ENCODE peak calls at places on chromosome 9, in seven cellular contexts. D is IMR-90, H is trophoblast cell, B is mesendoderm, E is neuronal stem cell, W is mesenchymal stem cell, S is H1. Y is an unnamed sample.

GRCh38 chr9:133199648-133200321 is 9.3 kb downstream of the OBP2B start:
- DNase-seq in W (no peak), B (peak), S (no peak), E (no peak), H (no peak), D (no peak), Y (peak)

GRCh38 chr9:126009047-126009446 is 261.9 kb downstream of the PBX3 start:
- DNase-seq in S (no peak), E (no peak), H (no peak), W (no peak), D (no peak), B (peak), Y (no peak)

GRCh38 chr9:130120207-130120587 is 52.0 kb upstream of the NCS1 start:
- DNase-seq in H (no peak), S (no peak), E (no peak), D (no peak), W (no peak), B (no peak), Y (no peak)

GRCh38 chr9:72362118-72362531 is 2.9 kb downstream of the ZFAND5 start:
- DNase-seq in W (peak), B (no peak), H (no peak), S (no peak), E (no peak), D (peak), Y (no peak)

GRCh38 chr9:20551236-20551635 is 71.1 kb downstream of the MLLT3 start:
- DNase-seq in E (no peak), D (peak), W (no peak), B (peak), S (no peak), H (no peak), Y (no peak)

GRCh38 chr9:37952731-37953130 is 48.8 kb upstream of the SLC25A51 start:
- DNase-seq in D (peak), S (no peak), E (no peak), B (no peak), H (no peak), W (peak), Y (no peak)

GRCh38 chr9:33498387-33498786 is 24.7 kb upstream of the NOL6 start:
- DNase-seq in B (no peak), H (no peak), D (peak), S (no peak), W (peak), E (no peak), Y (no peak)

GRCh38 chr9:91516781-91517180 is 93.1 kb upstream of the NFIL3 start:
- DNase-seq in D (no peak), B (no peak), S (no peak), W (no peak), E (no peak), H (no peak), Y (no peak)

GRCh38 chr9:95025213-95026170 is 292.0 kb downstream of the FANCC start:
- DNase-seq in D (peak), E (no peak), S (no peak), W (peak), B (peak), H (no peak), Y (no peak)

GRCh38 chr9:13437898-13438297 is 158.4 kb upstream of the MPDZ start:
- DNase-seq in H (no peak), D (no peak), W (no peak), S (no peak), B (no peak), E (no peak), Y (no peak)

GRCh38 chr9:77945798-77946197 is 85.8 kb downstream of the GNAQ start:
- DNase-seq in H (peak), B (no peak), W (peak), E (no peak), S (no peak), D (peak), Y (no peak)

GRCh38 chr9:116494815-116495634 is 192.1 kb upstream of the TRIM32 start:
- DNase-seq in B (peak), W (no peak), H (peak), D (no peak), E (no peak), S (no peak), Y (peak)

GRCh38 chr9:100277166-100277979 is 75.4 kb downstream of the TEX10 start:
- DNase-seq in D (peak), B (no peak), H (peak), E (no peak), W (peak), S (no peak), Y (no peak)

GRCh38 chr9:2662496-2662895 is 40.9 kb downstream of the VLDLR start:
- DNase-seq in S (no peak), D (no peak), B (peak), E (peak), W (no peak), H (no peak), Y (peak)

GRCh38 chr9:24939099-24939850 is 393.6 kb upstream of the IZUMO3 start:
- DNase-seq in H (peak), D (no peak), E (no peak), S (no peak), W (no peak), B (peak), Y (no peak)

GRCh38 chr9:20363233-20363632 is 259.1 kb downstream of the MLLT3 start:
- DNase-seq in D (no peak), B (peak), E (no peak), H (no peak), W (no peak), S (no peak), Y (no peak)

GRCh38 chr9:25964239-25964638 is 286.0 kb upstream of the TUSC1 start:
- DNase-seq in D (peak), B (peak), H (no peak), W (peak), E (peak), S (peak), Y (peak)

GRCh38 chr9:106864533-106865143 is 1.7 kb downstream of the ZNF462 start:
- DNase-seq in W (peak), H (peak), D (peak), E (no peak), B (no peak), S (no peak), Y (no peak)

GRCh38 chr9:122988141-122988540 is 45.3 kb upstream of the GPR21 start:
- DNase-seq in E (no peak), B (no peak), H (peak), W (no peak), S (no peak), D (no peak), Y (no peak)

GRCh38 chr9:108832179-108832500 is 23.6 kb downstream of the ACTL7B start:
- DNase-seq in H (no peak), B (no peak), E (no peak), D (no peak), S (no peak), W (no peak), Y (no peak)

GRCh38 chr9:36486454-36486932 is 86.2 kb upstream of the MELK start:
- DNase-seq in H (no peak), B (no peak), E (peak), S (no peak), W (peak), D (peak), Y (no peak)

GRCh38 chr9:130852801-130853200 is 17.7 kb downstream of the ABL1 start:
- DNase-seq in B (no peak), S (no peak), E (no peak), D (no peak), H (no peak), W (no peak), Y (no peak)

DNA sequence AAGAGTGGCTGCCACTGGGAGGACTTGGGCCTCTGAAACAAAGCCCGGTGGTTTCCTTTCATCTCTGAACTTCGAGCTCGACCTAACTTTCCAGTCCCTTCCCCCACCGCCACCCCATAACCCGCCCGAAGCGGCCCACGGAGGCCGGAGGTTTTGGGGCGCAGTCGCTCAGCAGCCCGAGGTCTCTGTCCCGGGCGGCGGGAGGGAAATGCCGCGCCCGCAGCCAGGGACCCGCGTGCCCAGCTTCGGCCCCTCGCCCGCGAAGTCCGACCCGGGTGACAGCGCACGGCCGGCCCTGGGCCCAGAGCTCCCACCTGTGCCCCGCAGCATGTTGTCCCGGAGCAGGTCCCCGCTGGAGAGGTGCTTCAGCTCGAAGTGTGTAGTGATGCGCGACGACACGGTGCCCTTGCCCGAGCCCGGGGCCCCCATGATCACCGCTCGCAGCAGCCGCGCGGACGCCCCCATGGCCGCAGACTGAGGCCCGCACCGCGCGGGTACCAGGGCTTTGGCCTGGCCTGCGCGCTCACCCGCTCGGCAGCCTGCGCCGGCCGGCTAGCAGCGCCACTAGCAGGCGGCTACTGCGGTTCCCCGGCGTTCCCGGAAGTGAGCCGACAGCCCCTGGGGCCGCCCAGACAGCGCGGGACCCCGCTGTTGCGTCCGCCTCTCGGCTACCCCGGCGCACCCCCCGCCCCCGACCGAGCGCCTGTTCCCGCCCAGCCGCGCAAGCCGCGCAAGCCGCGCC is at the start of gene AK3:
- DNase-seq in B (peak), H (peak), E (peak), S (peak), D (peak), W (peak), Y (peak)
- H3K23ac ChIP-seq in B (no peak), H (no peak), E (peak), S (no peak), D (peak), W (peak), Y (no peak)

GRCh38 chr9:136585531-136586120 is 39.8 kb upstream of the NOTCH1 start:
- DNase-seq in D (no peak), H (no peak), W (no peak), E (no peak), B (no peak), S (no peak), Y (no peak)

GRCh38 chr9:136587145-136587943 is 41.5 kb upstream of the NOTCH1 start:
- DNase-seq in D (peak), W (peak), H (no peak), S (no peak), B (peak), E (no peak), Y (peak)

GRCh38 chr9:136582977-136583735 is 37.3 kb upstream of the NOTCH1 start:
- DNase-seq in H (no peak), W (no peak), E (no peak), D (no peak), S (no peak), B (no peak), Y (no peak)

GRCh38 chr9:136586391-136586790 is 40.5 kb upstream of the NOTCH1 start:
- DNase-seq in S (no peak), H (no peak), B (no peak), E (no peak), D (no peak), W (no peak), Y (no peak)

GRCh38 chr9:136584401-136585328 is 38.8 kb upstream of the NOTCH1 start:
- DNase-seq in D (no peak), S (no peak), W (no peak), E (no peak), H (no peak), B (no peak), Y (no peak)
- H3K23ac ChIP-seq in D (no peak), S (no peak), W (no peak), E (no peak), H (no peak), B (no peak), Y (no peak)

DNA sequence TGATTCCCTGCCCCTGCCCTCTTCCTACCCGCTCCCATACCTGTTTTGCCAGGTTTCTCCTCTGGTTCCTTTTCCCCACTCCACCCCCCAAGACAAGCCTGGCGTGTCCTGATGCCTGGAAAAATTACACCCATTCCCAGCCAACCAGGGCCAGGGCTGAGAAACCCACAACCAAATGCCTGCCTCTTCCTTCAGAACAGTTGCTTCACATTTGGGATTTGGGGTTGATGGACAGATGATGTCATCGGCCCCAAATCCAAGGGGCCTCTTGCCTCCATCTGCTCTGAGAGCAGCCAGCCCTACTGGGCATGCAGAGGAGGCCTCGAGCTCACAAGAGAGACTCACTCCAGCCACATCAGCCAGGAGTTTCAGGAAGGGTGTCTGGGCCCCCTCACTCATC is 8.8 kb upstream of the NEK6 start:
- DNase-seq in S (no peak), H (no peak), E (no peak), B (no peak), D (no peak), W (no peak), Y (no peak)
- H3K23ac ChIP-seq in S (no peak), H (no peak), E (no peak), B (no peak), D (no peak), W (no peak), Y (no peak)

DNA sequence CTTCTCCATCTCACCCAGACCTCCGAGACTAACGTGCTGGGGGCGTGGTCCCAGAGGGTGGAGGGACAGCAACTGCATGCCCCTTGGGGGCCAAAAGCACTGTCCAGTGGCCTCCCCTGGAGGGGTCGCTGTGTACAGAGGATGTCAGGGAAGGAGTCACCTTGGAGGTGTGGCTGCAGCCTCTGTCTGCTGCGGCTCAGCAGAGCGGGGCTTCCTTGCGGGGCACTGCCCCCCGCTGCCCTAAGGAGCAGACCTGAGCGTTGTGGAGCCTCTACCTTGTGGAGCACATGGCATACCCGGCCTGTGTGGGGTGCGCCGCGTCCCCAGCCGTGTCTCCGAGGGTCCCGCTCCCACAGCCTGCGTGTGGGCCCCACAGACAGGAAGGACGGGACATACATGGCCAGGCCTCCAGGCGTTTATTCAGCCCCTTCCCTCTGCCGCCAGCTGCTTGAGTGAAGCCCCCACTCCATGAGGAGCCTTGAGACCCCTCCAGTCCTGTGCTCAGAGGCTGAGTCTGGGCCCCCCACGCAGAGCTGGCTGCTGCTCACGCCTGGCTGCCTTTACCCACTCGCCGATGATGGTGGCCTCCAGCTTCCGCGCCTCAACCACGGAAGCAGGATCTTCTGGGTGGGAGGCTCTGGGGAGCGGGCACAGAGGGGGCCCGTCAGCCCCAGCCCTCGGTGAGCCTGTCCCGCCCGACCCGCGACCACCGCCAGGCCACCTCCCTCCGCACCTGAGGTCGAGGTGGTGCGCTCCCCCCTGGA is 4.2 kb downstream of the DPP7 start:
- DNase-seq in S (no peak), E (no peak), B (no peak), H (no peak), D (no peak), W (no peak), Y (no peak)
- H3K23ac ChIP-seq in S (no peak), E (peak), B (no peak), H (no peak), D (no peak), W (no peak), Y (no peak)

DNA sequence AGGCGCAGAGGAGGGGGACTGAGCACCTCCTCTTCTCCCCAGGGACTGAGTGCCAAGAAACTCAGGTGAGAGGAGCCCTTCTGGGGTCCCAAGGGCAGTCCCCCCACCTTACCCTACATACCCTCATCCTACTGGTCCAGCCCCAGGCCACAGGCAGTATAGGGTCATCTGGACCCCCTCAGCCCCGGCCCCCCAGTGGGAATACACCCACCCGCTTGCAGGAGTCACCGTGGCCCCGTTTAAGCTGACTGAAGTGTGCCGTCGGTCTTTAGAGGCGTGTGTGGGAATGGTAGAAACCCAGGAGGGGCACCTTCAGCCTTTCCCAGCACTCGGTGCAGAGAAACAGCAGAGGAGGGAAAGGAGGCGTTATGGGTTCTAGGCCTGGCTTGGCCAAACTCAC is 30.8 kb downstream of the COL15A1 start:
- DNase-seq in W (no peak), D (no peak), H (no peak), E (no peak), B (no peak), S (no peak), Y (no peak)
- H3K23ac ChIP-seq in W (peak), D (no peak), H (no peak), E (no peak), B (no peak), S (no peak), Y (no peak)

GRCh38 chr9:16102154-16102553 is 549.3 kb downstream of the CCDC171 start:
- DNase-seq in D (no peak), H (no peak), B (no peak), W (no peak), E (no peak), S (no peak), Y (no peak)
- H3K23ac ChIP-seq in D (peak), H (no peak), B (no peak), W (no peak), E (no peak), S (no peak), Y (no peak)

GRCh38 chr9:136292591-136293448 is 11.1 kb downstream of the CCDC187 start:
- DNase-seq in D (no peak), E (no peak), H (no peak), S (no peak), B (no peak), W (no peak), Y (no peak)

GRCh38 chr9:136293476-136294077 is 10.3 kb downstream of the CCDC187 start:
- DNase-seq in S (no peak), W (no peak), H (no peak), D (no peak), E (no peak), B (no peak), Y (no peak)

GRCh38 chr9:136290508-136291000 is 13.3 kb downstream of the CCDC187 start:
- DNase-seq in E (no peak), B (no peak), H (no peak), S (no peak), D (no peak), W (no peak), Y (no peak)

GRCh38 chr9:136291306-136292025 is 12.4 kb downstream of the CCDC187 start:
- DNase-seq in E (no peak), B (no peak), W (no peak), S (no peak), D (no peak), H (no peak), Y (no peak)

DNA sequence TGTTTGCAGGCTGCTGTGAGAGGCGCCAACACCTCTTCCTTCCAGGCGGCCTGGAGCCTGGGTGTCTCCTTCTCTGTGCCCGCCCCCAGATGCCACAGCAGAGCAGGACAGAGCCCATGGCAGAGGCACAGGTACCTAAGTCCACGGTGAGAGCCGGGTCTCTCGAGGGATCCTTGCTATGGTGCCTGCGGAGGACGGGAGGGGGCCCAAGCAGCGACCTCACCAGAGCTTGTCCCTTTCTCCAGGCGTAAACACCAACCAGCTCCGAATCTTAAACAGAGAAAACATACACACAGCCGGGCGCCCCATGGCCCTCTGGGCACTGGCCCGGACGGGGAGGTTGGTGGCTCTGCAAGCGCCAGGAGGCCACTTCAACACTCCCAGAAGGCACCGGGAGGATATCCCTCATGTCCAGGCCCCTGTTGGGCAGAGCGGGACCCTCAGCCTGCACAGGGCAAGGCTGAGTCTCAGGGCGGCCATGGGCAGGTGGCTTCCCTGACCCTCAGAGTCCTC is 11.8 kb downstream of the CCDC187 start:
- DNase-seq in S (no peak), W (no peak), E (no peak), H (no peak), B (no peak), D (no peak), Y (no peak)
- H3K23ac ChIP-seq in S (no peak), W (no peak), E (peak), H (no peak), B (no peak), D (no peak), Y (no peak)

Y was measured in H9.